ENCODE peak calls at places on chromosomes 11 and 22, in seven cellular contexts. A, K, H, I, J, U and E are unnamed samples. For H3K4me1, the result is how much of the 10 kb centered on the place peaks cover.

GRCh38 chr11:91773090-91773489 is 451.5 kb upstream of the FAT3 start:
- DNase-seq in U (no peak), H (no peak), A (no peak), J (no peak), K (no peak), I (peak), E (no peak)

GRCh38 chr11:20093775-20094174 is 66.5 kb downstream of the DBX1 start:
- DNase-seq in H (no peak), J (no peak), K (no peak), U (no peak), I (peak), A (no peak), E (no peak)

GRCh38 chr11:490186-490929 is 16.7 kb downstream of the RNH1 start:
- DNase-seq in J (no peak), A (no peak), U (no peak), H (no peak), K (peak), I (no peak), E (no peak)

GRCh38 chr11:429931-430456 is 11.8 kb downstream of the ANO9 start:
- DNase-seq in K (peak), H (no peak), J (no peak), A (no peak), I (no peak), U (no peak), E (no peak)

GRCh38 chr11:102603091-102603490 is 22.0 kb downstream of the MMP20 start:
- DNase-seq in A (no peak), K (no peak), J (no peak), U (peak), H (no peak), I (peak), E (no peak)

GRCh38 chr22:42283288-42284229 is 13.1 kb upstream of the TCF20 start:
- DNase-seq in U (no peak), I (peak), J (no peak), K (no peak), H (no peak), A (no peak), E (no peak)

GRCh38 chr11:73040046-73040445 is 102.1 kb downstream of the FCHSD2 start:
- DNase-seq in I (peak), H (no peak), A (no peak), K (no peak), U (no peak), J (no peak), E (no peak)

GRCh38 chr11:66220566-66220935 is 47.9 kb upstream of the RAB1B start:
- DNase-seq in K (no peak), H (no peak), I (no peak), A (no peak), J (no peak), U (no peak), E (peak)

GRCh38 chr11:111260761-111261160 is 15.2 kb downstream of the POU2AF2 start:
- DNase-seq in J (no peak), I (no peak), H (no peak), U (no peak), K (no peak), A (no peak), E (no peak)

GRCh38 chr11:64437426-64437825 is 78.5 kb downstream of the RPS6KA4 start:
- DNase-seq in U (peak), I (no peak), H (no peak), K (no peak), J (no peak), A (no peak), E (no peak)

GRCh38 chr22:48499456-48500425 is 1327.9 kb downstream of the BRD1 start:
- DNase-seq in J (no peak), U (no peak), K (peak), A (no peak), H (no peak), I (no peak), E (no peak)

GRCh38 chr11:575324-575995 is 810 bp upstream of the PHRF1 start:
- DNase-seq in J (peak), K (peak), U (peak), A (no peak), I (peak), H (no peak), E (no peak)

GRCh38 chr22:37739611-37740049 is 42.8 kb downstream of the TRIOBP start:
- DNase-seq in K (no peak), I (no peak), U (no peak), A (peak), J (no peak), H (no peak), E (no peak)

GRCh38 chr11:2518112-2518982 is 73.5 kb downstream of the KCNQ1 start:
- DNase-seq in J (peak), K (peak), A (peak), U (no peak), I (peak), H (no peak), E (no peak)

GRCh38 chr11:79244175-79244804 is 196.5 kb downstream of the TENM4 start:
- DNase-seq in A (no peak), I (no peak), U (peak), H (no peak), J (no peak), K (no peak), E (peak)

GRCh38 chr11:59776210-59777066 is 21.3 kb downstream of the STX3 start:
- DNase-seq in A (no peak), H (no peak), I (no peak), U (peak), J (no peak), K (no peak), E (peak)

GRCh38 chr22:27798526-27799333 is 2.8 kb downstream of the MN1 start:
- DNase-seq in A (no peak), U (no peak), I (peak), K (no peak), J (no peak), H (no peak), E (no peak)

GRCh38 chr11:63738720-63739360 is 29.7 kb downstream of the ZFTA start:
- DNase-seq in J (peak), K (no peak), I (peak), U (peak), H (no peak), A (peak), E (peak)

GRCh38 chr22:42001127-42001526 is 2.5 kb downstream of the WBP2NL start:
- DNase-seq in I (no peak), J (no peak), K (no peak), A (no peak), U (no peak), H (no peak), E (no peak)

GRCh38 chr11:61532136-61533038 is 23.8 kb downstream of the LRRC10B start:
- DNase-seq in A (no peak), U (peak), J (no peak), K (peak), I (peak), H (no peak), E (peak)

GRCh38 chr11:64141081-64141783 is 24.7 kb downstream of the MACROD1 start:
- DNase-seq in J (no peak), A (no peak), U (no peak), I (no peak), K (no peak), H (no peak), E (no peak)

GRCh38 chr11:18115360-18116127 is 9.7 kb upstream of the SAAL1 start:
- DNase-seq in U (peak), H (no peak), I (peak), K (no peak), A (no peak), J (peak), E (peak)

GRCh38 chr11:954392-955144 is 28.9 kb downstream of the AP2A2 start:
- DNase-seq in A (no peak), H (no peak), I (no peak), K (no peak), J (no peak), U (no peak), E (no peak)

DNA sequence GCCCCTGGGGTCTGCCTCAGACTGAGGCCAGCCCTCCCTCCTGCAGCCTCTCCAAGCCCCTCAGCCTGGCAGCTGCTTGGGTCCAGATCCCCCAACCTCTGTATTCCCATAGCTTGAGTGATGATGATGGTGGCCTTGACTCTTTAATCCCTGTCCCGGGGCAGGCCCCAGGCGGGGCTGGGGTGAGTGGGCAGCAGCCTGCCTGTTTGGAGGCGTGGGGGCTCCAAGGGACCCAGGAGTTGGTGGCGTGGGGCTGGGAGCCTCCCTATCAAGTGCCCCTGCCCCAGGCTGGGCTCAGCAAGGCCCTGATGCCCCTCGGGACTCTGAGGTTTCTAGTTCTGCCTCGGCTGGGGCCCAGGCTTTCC is 22.5 kb downstream of the PPIL2 start:
- DNase-seq in H (no peak), K (no peak), J (no peak), U (no peak), I (no peak), A (no peak), E (no peak)
- H3K4me1 ChIP-seq in H (under half), K (under half), J (under half), U (under half), I (under half), A (under half), E (under half)

GRCh38 chr11:96162816-96163499 is 180.0 kb downstream of the MAML2 start:
- DNase-seq in K (no peak), H (no peak), U (peak), A (no peak), J (no peak), I (no peak), E (no peak)

GRCh38 chr11:96159968-96160367 is 183.0 kb downstream of the MAML2 start:
- DNase-seq in U (no peak), K (no peak), J (no peak), H (no peak), A (no peak), I (no peak), E (no peak)

GRCh38 chr11:96157517-96157873 is 185.5 kb downstream of the MAML2 start:
- DNase-seq in K (no peak), J (no peak), I (no peak), H (no peak), A (no peak), U (no peak), E (no peak)

GRCh38 chr11:96158126-96158525 is 184.9 kb downstream of the MAML2 start:
- DNase-seq in I (no peak), U (no peak), H (no peak), A (no peak), K (no peak), J (no peak), E (no peak)

DNA sequence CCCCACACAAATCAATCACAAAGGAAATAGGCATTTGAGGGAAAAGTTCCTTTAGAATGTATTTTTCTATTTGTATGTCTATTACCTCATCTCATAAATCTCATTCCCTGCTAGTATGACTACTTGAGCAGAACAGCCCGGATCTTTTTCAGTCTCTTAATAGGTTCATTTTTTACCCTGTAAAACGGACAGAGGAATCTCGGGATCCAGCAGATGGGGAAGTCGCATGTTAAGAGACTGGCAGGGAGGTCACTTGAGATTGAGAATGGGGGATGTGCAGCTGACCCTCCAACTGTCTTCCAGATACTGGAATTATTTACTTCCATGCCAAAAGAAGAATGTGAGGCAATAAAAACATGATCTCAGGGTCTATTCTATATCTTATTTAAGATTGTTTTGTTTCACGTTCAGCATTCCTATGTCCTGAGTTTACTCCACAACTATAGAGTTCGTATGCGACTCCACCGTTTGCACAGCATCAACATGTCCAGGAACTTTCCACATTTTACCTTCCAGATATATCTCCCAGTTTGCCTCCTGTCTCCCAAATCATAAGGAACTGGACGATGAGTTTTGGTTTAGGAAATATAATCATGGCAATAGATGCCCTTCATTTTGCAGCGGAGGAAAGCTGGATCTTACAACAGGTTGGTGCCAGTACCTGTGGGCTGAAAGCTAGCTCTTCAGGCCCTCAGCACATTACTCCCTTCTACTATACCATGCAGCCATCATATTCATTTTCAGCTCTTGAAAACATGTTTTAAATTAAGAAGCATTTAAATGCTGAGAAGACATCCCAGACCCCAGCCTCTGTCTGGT is 181.5 kb downstream of the MAML2 start:
- DNase-seq in U (no peak), H (no peak), K (no peak), J (no peak), A (no peak), I (no peak), E (no peak)
- H3K4me1 ChIP-seq in U (under half), H (under half), K (under half), J (under half), A (half or more), I (under half), E (under half)

DNA sequence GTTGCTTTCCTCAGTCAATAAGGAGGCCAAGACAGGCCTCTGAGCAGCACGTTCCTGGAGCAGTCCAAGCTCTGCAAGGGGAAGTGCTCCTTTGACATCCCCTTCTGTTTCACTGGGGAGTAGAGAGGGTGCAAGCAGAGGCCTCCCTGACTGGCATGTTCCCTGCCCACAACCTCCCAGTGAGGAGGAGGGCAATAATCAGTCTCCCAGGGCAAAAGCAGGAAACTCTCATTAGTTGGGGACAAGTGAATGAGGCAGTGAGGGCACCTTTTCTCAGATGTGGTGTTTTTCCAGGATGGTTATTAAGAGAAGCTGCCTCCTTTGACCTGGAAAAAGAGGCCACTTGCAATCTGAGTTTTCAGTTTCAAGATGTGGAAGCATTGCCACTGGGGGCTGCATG is 79.6 kb upstream of the ZBED5 start:
- DNase-seq in H (no peak), I (no peak), K (no peak), A (no peak), J (no peak), U (no peak), E (no peak)
- H3K4me1 ChIP-seq in H (under half), I (under half), K (under half), A (under half), J (under half), U (under half), E (under half)

GRCh38 chr22:45908961-45909360 is 68.0 kb downstream of the WNT7B start:
- DNase-seq in I (peak), U (no peak), K (no peak), J (no peak), H (no peak), A (no peak), E (no peak)
- H3K4me1 ChIP-seq in I (half or more), U (under half), K (under half), J (under half), H (under half), A (under half), E (under half)

DNA sequence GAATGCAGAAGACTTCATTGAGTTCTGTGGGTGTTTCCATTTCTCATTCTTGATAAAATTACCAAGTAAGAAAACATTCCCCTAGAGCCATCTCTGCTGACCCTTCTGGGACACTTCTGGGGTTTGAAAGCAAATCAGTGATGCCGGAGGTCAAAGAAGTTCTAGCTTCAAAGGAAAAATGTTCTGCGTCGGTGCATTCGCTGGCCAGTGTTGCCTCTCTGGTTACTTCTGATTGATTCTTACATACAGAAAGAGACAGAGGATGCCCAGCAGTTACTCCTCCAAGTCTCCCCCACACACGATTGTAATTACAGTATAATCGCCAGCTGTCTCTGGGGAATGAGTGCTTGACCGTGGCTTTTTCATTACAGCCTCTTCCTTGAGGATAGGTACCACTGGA is 150.9 kb downstream of the SNX19 start:
- DNase-seq in A (no peak), K (no peak), U (no peak), H (no peak), J (no peak), I (no peak), E (no peak)
- H3K4me1 ChIP-seq in A (under half), K (under half), U (under half), H (under half), J (under half), I (under half), E (under half)

DNA sequence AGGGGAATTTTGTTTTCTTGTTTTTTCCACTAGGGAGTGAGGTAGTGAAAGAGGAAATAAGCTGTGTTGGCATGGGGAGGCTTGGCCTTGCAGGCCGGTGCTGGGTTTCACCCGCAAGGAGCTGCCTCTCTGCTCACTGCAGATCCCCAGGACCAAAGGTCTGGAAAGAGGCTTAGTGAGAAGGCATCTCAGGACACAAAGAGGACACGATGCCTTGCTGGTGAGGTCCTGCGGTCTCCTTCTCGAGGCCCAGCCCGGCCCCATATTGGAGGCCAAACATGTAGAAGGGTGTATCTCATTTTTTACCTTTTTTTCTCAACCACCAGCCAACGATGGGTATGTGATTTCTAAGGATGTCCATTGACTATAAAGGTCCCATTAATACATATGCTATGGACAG is 17.6 kb downstream of the TIMP3 start:
- DNase-seq in K (no peak), U (no peak), A (no peak), I (no peak), J (no peak), H (no peak), E (no peak)
- H3K4me1 ChIP-seq in K (under half), U (under half), A (half or more), I (under half), J (half or more), H (under half), E (under half)